ENCODE peak calls at places on chromosomes 2 and 18, in ten cellular contexts. One of them, this sample, is unnamed.

GRCh38 chr2:159516241-159516758 is 100.0 kb downstream of the BAZ2B start:
- DNase-seq in activated effector memory CD4-positive, alpha-beta T cell treated with anti-CD3 and anti-CD28 coated beads, Interleukin-2, amount 50 U/mL, for 16 hours: no peak
- DNase-seq in caudate nucleus: no peak
- DNase-seq in AG08396: peak
- DNase-seq in HCT116: peak
- DNase-seq in heart right ventricle: no peak
- DNase-seq in stimulated activated CD4-positive, alpha-beta T cell treated with anti-CD3 and anti-CD28 coated beads, Interleukin-12 subunit alpha, Interleukin-12 subunit beta, amount 100 ng/mL, for 4 hours: no peak
- DNase-seq in fibroblast of the conjunctiva: no peak
- DNase-seq in T-helper 2 cell: no peak
- DNase-seq in activated CD8-positive, alpha-beta memory T cell treated with anti-CD3 and anti-CD28 coated beads for 24 hours: no peak
- DNase-seq in this sample: no peak

GRCh38 chr18:43596106-43596712 is 318.9 kb upstream of the SYT4 start:
- DNase-seq in caudate nucleus: no peak
- DNase-seq in heart right ventricle: no peak
- DNase-seq in activated effector memory CD4-positive, alpha-beta T cell treated with anti-CD3 and anti-CD28 coated beads, Interleukin-2, amount 50 U/mL, for 16 hours: no peak
- DNase-seq in fibroblast of the conjunctiva: peak
- DNase-seq in stimulated activated CD4-positive, alpha-beta T cell treated with anti-CD3 and anti-CD28 coated beads, Interleukin-12 subunit alpha, Interleukin-12 subunit beta, amount 100 ng/mL, for 4 hours: no peak
- DNase-seq in T-helper 2 cell: no peak
- DNase-seq in AG08396: peak
- DNase-seq in HCT116: no peak
- DNase-seq in activated CD8-positive, alpha-beta memory T cell treated with anti-CD3 and anti-CD28 coated beads for 24 hours: no peak
- DNase-seq in this sample: no peak

GRCh38 chr2:179461367-179461886 is 196.8 kb upstream of the SESTD1 start:
- DNase-seq in T-helper 2 cell: no peak
- DNase-seq in stimulated activated CD4-positive, alpha-beta T cell treated with anti-CD3 and anti-CD28 coated beads, Interleukin-12 subunit alpha, Interleukin-12 subunit beta, amount 100 ng/mL, for 4 hours: no peak
- DNase-seq in fibroblast of the conjunctiva: no peak
- DNase-seq in caudate nucleus: no peak
- DNase-seq in HCT116: no peak
- DNase-seq in heart right ventricle: no peak
- DNase-seq in AG08396: no peak
- DNase-seq in activated CD8-positive, alpha-beta memory T cell treated with anti-CD3 and anti-CD28 coated beads for 24 hours: no peak
- DNase-seq in activated effector memory CD4-positive, alpha-beta T cell treated with anti-CD3 and anti-CD28 coated beads, Interleukin-2, amount 50 U/mL, for 16 hours: no peak
- DNase-seq in this sample: no peak

GRCh38 chr2:127051116-127051779 is 55.7 kb downstream of the BIN1 start:
- DNase-seq in AG08396: no peak
- DNase-seq in T-helper 2 cell: peak
- DNase-seq in caudate nucleus: no peak
- DNase-seq in HCT116: no peak
- DNase-seq in activated CD8-positive, alpha-beta memory T cell treated with anti-CD3 and anti-CD28 coated beads for 24 hours: no peak
- DNase-seq in activated effector memory CD4-positive, alpha-beta T cell treated with anti-CD3 and anti-CD28 coated beads, Interleukin-2, amount 50 U/mL, for 16 hours: no peak
- DNase-seq in stimulated activated CD4-positive, alpha-beta T cell treated with anti-CD3 and anti-CD28 coated beads, Interleukin-12 subunit alpha, Interleukin-12 subunit beta, amount 100 ng/mL, for 4 hours: no peak
- DNase-seq in fibroblast of the conjunctiva: no peak
- DNase-seq in heart right ventricle: peak
- DNase-seq in this sample: no peak

GRCh38 chr2:61970807-61971556 is 65.5 kb downstream of the COMMD1 start:
- DNase-seq in AG08396: no peak
- DNase-seq in HCT116: no peak
- DNase-seq in activated effector memory CD4-positive, alpha-beta T cell treated with anti-CD3 and anti-CD28 coated beads, Interleukin-2, amount 50 U/mL, for 16 hours: no peak
- DNase-seq in fibroblast of the conjunctiva: no peak
- DNase-seq in caudate nucleus: no peak
- DNase-seq in heart right ventricle: no peak
- DNase-seq in activated CD8-positive, alpha-beta memory T cell treated with anti-CD3 and anti-CD28 coated beads for 24 hours: no peak
- DNase-seq in T-helper 2 cell: no peak
- DNase-seq in stimulated activated CD4-positive, alpha-beta T cell treated with anti-CD3 and anti-CD28 coated beads, Interleukin-12 subunit alpha, Interleukin-12 subunit beta, amount 100 ng/mL, for 4 hours: no peak
- DNase-seq in this sample: no peak

GRCh38 chr2:221478106-221478863 is 93.8 kb downstream of the EPHA4 start:
- DNase-seq in T-helper 2 cell: no peak
- DNase-seq in activated effector memory CD4-positive, alpha-beta T cell treated with anti-CD3 and anti-CD28 coated beads, Interleukin-2, amount 50 U/mL, for 16 hours: no peak
- DNase-seq in AG08396: no peak
- DNase-seq in stimulated activated CD4-positive, alpha-beta T cell treated with anti-CD3 and anti-CD28 coated beads, Interleukin-12 subunit alpha, Interleukin-12 subunit beta, amount 100 ng/mL, for 4 hours: no peak
- DNase-seq in activated CD8-positive, alpha-beta memory T cell treated with anti-CD3 and anti-CD28 coated beads for 24 hours: no peak
- DNase-seq in fibroblast of the conjunctiva: no peak
- DNase-seq in caudate nucleus: no peak
- DNase-seq in heart right ventricle: no peak
- DNase-seq in HCT116: no peak
- DNase-seq in this sample: no peak

GRCh38 chr18:51753365-51754057 is 556.0 kb upstream of the MEX3C start:
- DNase-seq in activated CD8-positive, alpha-beta memory T cell treated with anti-CD3 and anti-CD28 coated beads for 24 hours: no peak
- DNase-seq in fibroblast of the conjunctiva: no peak
- DNase-seq in HCT116: no peak
- DNase-seq in caudate nucleus: no peak
- DNase-seq in stimulated activated CD4-positive, alpha-beta T cell treated with anti-CD3 and anti-CD28 coated beads, Interleukin-12 subunit alpha, Interleukin-12 subunit beta, amount 100 ng/mL, for 4 hours: no peak
- DNase-seq in activated effector memory CD4-positive, alpha-beta T cell treated with anti-CD3 and anti-CD28 coated beads, Interleukin-2, amount 50 U/mL, for 16 hours: no peak
- DNase-seq in AG08396: no peak
- DNase-seq in heart right ventricle: no peak
- DNase-seq in T-helper 2 cell: no peak
- DNase-seq in this sample: no peak

GRCh38 chr2:144560254-144560653 is 40.3 kb upstream of the ZEB2 start:
- DNase-seq in activated CD8-positive, alpha-beta memory T cell treated with anti-CD3 and anti-CD28 coated beads for 24 hours: no peak
- DNase-seq in fibroblast of the conjunctiva: no peak
- DNase-seq in heart right ventricle: no peak
- DNase-seq in T-helper 2 cell: no peak
- DNase-seq in HCT116: no peak
- DNase-seq in caudate nucleus: no peak
- DNase-seq in AG08396: no peak
- DNase-seq in activated effector memory CD4-positive, alpha-beta T cell treated with anti-CD3 and anti-CD28 coated beads, Interleukin-2, amount 50 U/mL, for 16 hours: no peak
- DNase-seq in stimulated activated CD4-positive, alpha-beta T cell treated with anti-CD3 and anti-CD28 coated beads, Interleukin-12 subunit alpha, Interleukin-12 subunit beta, amount 100 ng/mL, for 4 hours: no peak
- DNase-seq in this sample: no peak

GRCh38 chr2:210199854-210200253 is 25.4 kb downstream of the ACADL start:
- DNase-seq in activated effector memory CD4-positive, alpha-beta T cell treated with anti-CD3 and anti-CD28 coated beads, Interleukin-2, amount 50 U/mL, for 16 hours: no peak
- DNase-seq in fibroblast of the conjunctiva: no peak
- DNase-seq in AG08396: no peak
- DNase-seq in caudate nucleus: no peak
- DNase-seq in heart right ventricle: no peak
- DNase-seq in T-helper 2 cell: no peak
- DNase-seq in activated CD8-positive, alpha-beta memory T cell treated with anti-CD3 and anti-CD28 coated beads for 24 hours: no peak
- DNase-seq in HCT116: no peak
- DNase-seq in stimulated activated CD4-positive, alpha-beta T cell treated with anti-CD3 and anti-CD28 coated beads, Interleukin-12 subunit alpha, Interleukin-12 subunit beta, amount 100 ng/mL, for 4 hours: no peak
- DNase-seq in this sample: no peak

GRCh38 chr2:62808554-62808953 is 103.0 kb downstream of the EHBP1 start:
- DNase-seq in caudate nucleus: no peak
- DNase-seq in T-helper 2 cell: no peak
- DNase-seq in HCT116: no peak
- DNase-seq in activated effector memory CD4-positive, alpha-beta T cell treated with anti-CD3 and anti-CD28 coated beads, Interleukin-2, amount 50 U/mL, for 16 hours: no peak
- DNase-seq in fibroblast of the conjunctiva: no peak
- DNase-seq in stimulated activated CD4-positive, alpha-beta T cell treated with anti-CD3 and anti-CD28 coated beads, Interleukin-12 subunit alpha, Interleukin-12 subunit beta, amount 100 ng/mL, for 4 hours: no peak
- DNase-seq in activated CD8-positive, alpha-beta memory T cell treated with anti-CD3 and anti-CD28 coated beads for 24 hours: no peak
- DNase-seq in AG08396: no peak
- DNase-seq in heart right ventricle: no peak
- DNase-seq in this sample: no peak

GRCh38 chr18:11339121-11339520 is 189.8 kb upstream of the PIEZO2 start:
- DNase-seq in HCT116: no peak
- DNase-seq in activated effector memory CD4-positive, alpha-beta T cell treated with anti-CD3 and anti-CD28 coated beads, Interleukin-2, amount 50 U/mL, for 16 hours: no peak
- DNase-seq in stimulated activated CD4-positive, alpha-beta T cell treated with anti-CD3 and anti-CD28 coated beads, Interleukin-12 subunit alpha, Interleukin-12 subunit beta, amount 100 ng/mL, for 4 hours: no peak
- DNase-seq in fibroblast of the conjunctiva: no peak
- DNase-seq in T-helper 2 cell: no peak
- DNase-seq in heart right ventricle: no peak
- DNase-seq in activated CD8-positive, alpha-beta memory T cell treated with anti-CD3 and anti-CD28 coated beads for 24 hours: no peak
- DNase-seq in AG08396: no peak
- DNase-seq in caudate nucleus: no peak
- DNase-seq in this sample: no peak

GRCh38 chr18:79657342-79657996 is 22.1 kb upstream of the CTDP1 start:
- DNase-seq in activated CD8-positive, alpha-beta memory T cell treated with anti-CD3 and anti-CD28 coated beads for 24 hours: no peak
- DNase-seq in caudate nucleus: no peak
- DNase-seq in activated effector memory CD4-positive, alpha-beta T cell treated with anti-CD3 and anti-CD28 coated beads, Interleukin-2, amount 50 U/mL, for 16 hours: no peak
- DNase-seq in stimulated activated CD4-positive, alpha-beta T cell treated with anti-CD3 and anti-CD28 coated beads, Interleukin-12 subunit alpha, Interleukin-12 subunit beta, amount 100 ng/mL, for 4 hours: no peak
- DNase-seq in heart right ventricle: no peak
- DNase-seq in AG08396: no peak
- DNase-seq in T-helper 2 cell: no peak
- DNase-seq in fibroblast of the conjunctiva: no peak
- DNase-seq in HCT116: no peak
- DNase-seq in this sample: no peak

GRCh38 chr2:148658807-148659722 is 14.5 kb downstream of the EPC2 start:
- DNase-seq in fibroblast of the conjunctiva: no peak
- DNase-seq in stimulated activated CD4-positive, alpha-beta T cell treated with anti-CD3 and anti-CD28 coated beads, Interleukin-12 subunit alpha, Interleukin-12 subunit beta, amount 100 ng/mL, for 4 hours: no peak
- DNase-seq in caudate nucleus: no peak
- DNase-seq in heart right ventricle: no peak
- DNase-seq in T-helper 2 cell: no peak
- DNase-seq in activated CD8-positive, alpha-beta memory T cell treated with anti-CD3 and anti-CD28 coated beads for 24 hours: no peak
- DNase-seq in HCT116: no peak
- DNase-seq in activated effector memory CD4-positive, alpha-beta T cell treated with anti-CD3 and anti-CD28 coated beads, Interleukin-2, amount 50 U/mL, for 16 hours: no peak
- DNase-seq in AG08396: peak
- DNase-seq in this sample: no peak

GRCh38 chr2:57497489-57498096 is 549.0 kb upstream of the VRK2 start:
- DNase-seq in AG08396: peak
- DNase-seq in stimulated activated CD4-positive, alpha-beta T cell treated with anti-CD3 and anti-CD28 coated beads, Interleukin-12 subunit alpha, Interleukin-12 subunit beta, amount 100 ng/mL, for 4 hours: peak
- DNase-seq in HCT116: peak
- DNase-seq in activated CD8-positive, alpha-beta memory T cell treated with anti-CD3 and anti-CD28 coated beads for 24 hours: no peak
- DNase-seq in fibroblast of the conjunctiva: peak
- DNase-seq in heart right ventricle: no peak
- DNase-seq in caudate nucleus: no peak
- DNase-seq in T-helper 2 cell: no peak
- DNase-seq in activated effector memory CD4-positive, alpha-beta T cell treated with anti-CD3 and anti-CD28 coated beads, Interleukin-2, amount 50 U/mL, for 16 hours: no peak
- DNase-seq in this sample: no peak

GRCh38 chr2:74007120-74007519 is 22.4 kb downstream of the TET3 start:
- DNase-seq in caudate nucleus: no peak
- DNase-seq in activated effector memory CD4-positive, alpha-beta T cell treated with anti-CD3 and anti-CD28 coated beads, Interleukin-2, amount 50 U/mL, for 16 hours: no peak
- DNase-seq in HCT116: no peak
- DNase-seq in stimulated activated CD4-positive, alpha-beta T cell treated with anti-CD3 and anti-CD28 coated beads, Interleukin-12 subunit alpha, Interleukin-12 subunit beta, amount 100 ng/mL, for 4 hours: no peak
- DNase-seq in heart right ventricle: no peak
- DNase-seq in AG08396: no peak
- DNase-seq in T-helper 2 cell: no peak
- DNase-seq in activated CD8-positive, alpha-beta memory T cell treated with anti-CD3 and anti-CD28 coated beads for 24 hours: peak
- DNase-seq in fibroblast of the conjunctiva: peak
- DNase-seq in this sample: no peak

GRCh38 chr18:3514312-3515216 is 64.6 kb downstream of the TGIF1 start:
- DNase-seq in AG08396: no peak
- DNase-seq in fibroblast of the conjunctiva: no peak
- DNase-seq in activated effector memory CD4-positive, alpha-beta T cell treated with anti-CD3 and anti-CD28 coated beads, Interleukin-2, amount 50 U/mL, for 16 hours: no peak
- DNase-seq in activated CD8-positive, alpha-beta memory T cell treated with anti-CD3 and anti-CD28 coated beads for 24 hours: no peak
- DNase-seq in heart right ventricle: no peak
- DNase-seq in stimulated activated CD4-positive, alpha-beta T cell treated with anti-CD3 and anti-CD28 coated beads, Interleukin-12 subunit alpha, Interleukin-12 subunit beta, amount 100 ng/mL, for 4 hours: no peak
- DNase-seq in HCT116: no peak
- DNase-seq in caudate nucleus: no peak
- DNase-seq in T-helper 2 cell: no peak
- DNase-seq in this sample: no peak

GRCh38 chr18:51398104-51398503 is 200.6 kb upstream of the MEX3C start:
- DNase-seq in heart right ventricle: no peak
- DNase-seq in activated CD8-positive, alpha-beta memory T cell treated with anti-CD3 and anti-CD28 coated beads for 24 hours: no peak
- DNase-seq in AG08396: no peak
- DNase-seq in stimulated activated CD4-positive, alpha-beta T cell treated with anti-CD3 and anti-CD28 coated beads, Interleukin-12 subunit alpha, Interleukin-12 subunit beta, amount 100 ng/mL, for 4 hours: no peak
- DNase-seq in caudate nucleus: no peak
- DNase-seq in T-helper 2 cell: no peak
- DNase-seq in fibroblast of the conjunctiva: no peak
- DNase-seq in HCT116: no peak
- DNase-seq in activated effector memory CD4-positive, alpha-beta T cell treated with anti-CD3 and anti-CD28 coated beads, Interleukin-2, amount 50 U/mL, for 16 hours: no peak
- DNase-seq in this sample: no peak

GRCh38 chr18:58313491-58314032 is 269.5 kb downstream of the NEDD4L start:
- DNase-seq in heart right ventricle: peak
- DNase-seq in activated CD8-positive, alpha-beta memory T cell treated with anti-CD3 and anti-CD28 coated beads for 24 hours: no peak
- DNase-seq in stimulated activated CD4-positive, alpha-beta T cell treated with anti-CD3 and anti-CD28 coated beads, Interleukin-12 subunit alpha, Interleukin-12 subunit beta, amount 100 ng/mL, for 4 hours: no peak
- DNase-seq in activated effector memory CD4-positive, alpha-beta T cell treated with anti-CD3 and anti-CD28 coated beads, Interleukin-2, amount 50 U/mL, for 16 hours: no peak
- DNase-seq in T-helper 2 cell: no peak
- DNase-seq in fibroblast of the conjunctiva: no peak
- DNase-seq in HCT116: no peak
- DNase-seq in AG08396: no peak
- DNase-seq in caudate nucleus: no peak
- DNase-seq in this sample: no peak

GRCh38 chr2:200483729-200484198 is 26.1 kb downstream of the KCTD18 start:
- DNase-seq in HCT116: peak
- DNase-seq in fibroblast of the conjunctiva: no peak
- DNase-seq in heart right ventricle: no peak
- DNase-seq in T-helper 2 cell: no peak
- DNase-seq in activated effector memory CD4-positive, alpha-beta T cell treated with anti-CD3 and anti-CD28 coated beads, Interleukin-2, amount 50 U/mL, for 16 hours: no peak
- DNase-seq in activated CD8-positive, alpha-beta memory T cell treated with anti-CD3 and anti-CD28 coated beads for 24 hours: no peak
- DNase-seq in AG08396: no peak
- DNase-seq in caudate nucleus: no peak
- DNase-seq in stimulated activated CD4-positive, alpha-beta T cell treated with anti-CD3 and anti-CD28 coated beads, Interleukin-12 subunit alpha, Interleukin-12 subunit beta, amount 100 ng/mL, for 4 hours: no peak
- DNase-seq in this sample: no peak

GRCh38 chr2:181832015-181832414 is 59.5 kb upstream of the ITPRID2 start:
- DNase-seq in fibroblast of the conjunctiva: no peak
- DNase-seq in stimulated activated CD4-positive, alpha-beta T cell treated with anti-CD3 and anti-CD28 coated beads, Interleukin-12 subunit alpha, Interleukin-12 subunit beta, amount 100 ng/mL, for 4 hours: no peak
- DNase-seq in heart right ventricle: no peak
- DNase-seq in AG08396: no peak
- DNase-seq in activated effector memory CD4-positive, alpha-beta T cell treated with anti-CD3 and anti-CD28 coated beads, Interleukin-2, amount 50 U/mL, for 16 hours: no peak
- DNase-seq in caudate nucleus: no peak
- DNase-seq in HCT116: no peak
- DNase-seq in activated CD8-positive, alpha-beta memory T cell treated with anti-CD3 and anti-CD28 coated beads for 24 hours: no peak
- DNase-seq in T-helper 2 cell: no peak
- DNase-seq in this sample: no peak

GRCh38 chr2:228023619-228024018 is 152.2 kb downstream of the DAW1 start:
- DNase-seq in T-helper 2 cell: no peak
- DNase-seq in stimulated activated CD4-positive, alpha-beta T cell treated with anti-CD3 and anti-CD28 coated beads, Interleukin-12 subunit alpha, Interleukin-12 subunit beta, amount 100 ng/mL, for 4 hours: no peak
- DNase-seq in AG08396: no peak
- DNase-seq in HCT116: no peak
- DNase-seq in fibroblast of the conjunctiva: no peak
- DNase-seq in caudate nucleus: no peak
- DNase-seq in activated effector memory CD4-positive, alpha-beta T cell treated with anti-CD3 and anti-CD28 coated beads, Interleukin-2, amount 50 U/mL, for 16 hours: no peak
- DNase-seq in activated CD8-positive, alpha-beta memory T cell treated with anti-CD3 and anti-CD28 coated beads for 24 hours: no peak
- DNase-seq in heart right ventricle: no peak
- DNase-seq in this sample: no peak

GRCh38 chr18:29225351-29225750 is 1048.4 kb upstream of the CDH2 start:
- DNase-seq in activated effector memory CD4-positive, alpha-beta T cell treated with anti-CD3 and anti-CD28 coated beads, Interleukin-2, amount 50 U/mL, for 16 hours: no peak
- DNase-seq in heart right ventricle: no peak
- DNase-seq in fibroblast of the conjunctiva: no peak
- DNase-seq in HCT116: no peak
- DNase-seq in T-helper 2 cell: no peak
- DNase-seq in AG08396: no peak
- DNase-seq in caudate nucleus: no peak
- DNase-seq in activated CD8-positive, alpha-beta memory T cell treated with anti-CD3 and anti-CD28 coated beads for 24 hours: no peak
- DNase-seq in stimulated activated CD4-positive, alpha-beta T cell treated with anti-CD3 and anti-CD28 coated beads, Interleukin-12 subunit alpha, Interleukin-12 subunit beta, amount 100 ng/mL, for 4 hours: no peak
- DNase-seq in this sample: no peak

GRCh38 chr18:50986360-50987087 is 18.7 kb downstream of the ELAC1 start:
- DNase-seq in activated effector memory CD4-positive, alpha-beta T cell treated with anti-CD3 and anti-CD28 coated beads, Interleukin-2, amount 50 U/mL, for 16 hours: no peak
- DNase-seq in T-helper 2 cell: no peak
- DNase-seq in HCT116: no peak
- DNase-seq in stimulated activated CD4-positive, alpha-beta T cell treated with anti-CD3 and anti-CD28 coated beads, Interleukin-12 subunit alpha, Interleukin-12 subunit beta, amount 100 ng/mL, for 4 hours: no peak
- DNase-seq in fibroblast of the conjunctiva: no peak
- DNase-seq in caudate nucleus: no peak
- DNase-seq in AG08396: peak
- DNase-seq in heart right ventricle: no peak
- DNase-seq in activated CD8-positive, alpha-beta memory T cell treated with anti-CD3 and anti-CD28 coated beads for 24 hours: no peak
- DNase-seq in this sample: no peak

GRCh38 chr2:223264541-223265171 is 212.7 kb downstream of the KCNE4 start:
- DNase-seq in heart right ventricle: no peak
- DNase-seq in activated effector memory CD4-positive, alpha-beta T cell treated with anti-CD3 and anti-CD28 coated beads, Interleukin-2, amount 50 U/mL, for 16 hours: no peak
- DNase-seq in AG08396: no peak
- DNase-seq in activated CD8-positive, alpha-beta memory T cell treated with anti-CD3 and anti-CD28 coated beads for 24 hours: no peak
- DNase-seq in caudate nucleus: no peak
- DNase-seq in T-helper 2 cell: no peak
- DNase-seq in HCT116: no peak
- DNase-seq in stimulated activated CD4-positive, alpha-beta T cell treated with anti-CD3 and anti-CD28 coated beads, Interleukin-12 subunit alpha, Interleukin-12 subunit beta, amount 100 ng/mL, for 4 hours: no peak
- DNase-seq in fibroblast of the conjunctiva: no peak
- DNase-seq in this sample: no peak

GRCh38 chr2:242085941-242086621 is 216.6 kb downstream of the RTP5 start:
- DNase-seq in activated CD8-positive, alpha-beta memory T cell treated with anti-CD3 and anti-CD28 coated beads for 24 hours: no peak
- DNase-seq in activated effector memory CD4-positive, alpha-beta T cell treated with anti-CD3 and anti-CD28 coated beads, Interleukin-2, amount 50 U/mL, for 16 hours: no peak
- DNase-seq in AG08396: no peak
- DNase-seq in T-helper 2 cell: no peak
- DNase-seq in fibroblast of the conjunctiva: peak
- DNase-seq in stimulated activated CD4-positive, alpha-beta T cell treated with anti-CD3 and anti-CD28 coated beads, Interleukin-12 subunit alpha, Interleukin-12 subunit beta, amount 100 ng/mL, for 4 hours: no peak
- DNase-seq in caudate nucleus: no peak
- DNase-seq in heart right ventricle: peak
- DNase-seq in HCT116: no peak
- DNase-seq in this sample: no peak

GRCh38 chr2:120358734-120359465 is 13.0 kb downstream of the INHBB start:
- DNase-seq in heart right ventricle: no peak
- DNase-seq in HCT116: no peak
- DNase-seq in activated CD8-positive, alpha-beta memory T cell treated with anti-CD3 and anti-CD28 coated beads for 24 hours: no peak
- DNase-seq in T-helper 2 cell: no peak
- DNase-seq in fibroblast of the conjunctiva: no peak
- DNase-seq in stimulated activated CD4-positive, alpha-beta T cell treated with anti-CD3 and anti-CD28 coated beads, Interleukin-12 subunit alpha, Interleukin-12 subunit beta, amount 100 ng/mL, for 4 hours: no peak
- DNase-seq in activated effector memory CD4-positive, alpha-beta T cell treated with anti-CD3 and anti-CD28 coated beads, Interleukin-2, amount 50 U/mL, for 16 hours: no peak
- DNase-seq in caudate nucleus: no peak
- DNase-seq in AG08396: no peak
- DNase-seq in this sample: no peak

GRCh38 chr18:13797157-13797611 is 26.8 kb upstream of the MC5R start:
- DNase-seq in heart right ventricle: no peak
- DNase-seq in caudate nucleus: no peak
- DNase-seq in activated effector memory CD4-positive, alpha-beta T cell treated with anti-CD3 and anti-CD28 coated beads, Interleukin-2, amount 50 U/mL, for 16 hours: no peak
- DNase-seq in activated CD8-positive, alpha-beta memory T cell treated with anti-CD3 and anti-CD28 coated beads for 24 hours: no peak
- DNase-seq in stimulated activated CD4-positive, alpha-beta T cell treated with anti-CD3 and anti-CD28 coated beads, Interleukin-12 subunit alpha, Interleukin-12 subunit beta, amount 100 ng/mL, for 4 hours: no peak
- DNase-seq in HCT116: no peak
- DNase-seq in fibroblast of the conjunctiva: no peak
- DNase-seq in AG08396: no peak
- DNase-seq in T-helper 2 cell: no peak
- DNase-seq in this sample: no peak

GRCh38 chr18:22344908-22345670 is 72.6 kb downstream of the CTAGE1 start:
- DNase-seq in stimulated activated CD4-positive, alpha-beta T cell treated with anti-CD3 and anti-CD28 coated beads, Interleukin-12 subunit alpha, Interleukin-12 subunit beta, amount 100 ng/mL, for 4 hours: no peak
- DNase-seq in heart right ventricle: no peak
- DNase-seq in fibroblast of the conjunctiva: no peak
- DNase-seq in HCT116: no peak
- DNase-seq in AG08396: no peak
- DNase-seq in T-helper 2 cell: no peak
- DNase-seq in activated CD8-positive, alpha-beta memory T cell treated with anti-CD3 and anti-CD28 coated beads for 24 hours: no peak
- DNase-seq in caudate nucleus: no peak
- DNase-seq in activated effector memory CD4-positive, alpha-beta T cell treated with anti-CD3 and anti-CD28 coated beads, Interleukin-2, amount 50 U/mL, for 16 hours: no peak
- DNase-seq in this sample: no peak